ENCODE peak calls at places on chromosomes 4 and X, in nine cellular contexts. One of them, this sample, is unnamed.

GRCh38 chr4:15434086-15434485 is 6.3 kb downstream of the C1QTNF7 start:
- DNase-seq in LNCaP clone FGC: no peak
- DNase-seq in stimulated activated CD4-positive, alpha-beta T cell treated with anti-CD3 and anti-CD28 coated beads, Interleukin-2, amount 100 ng/mL, for 48 hours: no peak
- DNase-seq in right atrium auricular region: no peak
- DNase-seq in midbrain: no peak
- DNase-seq in D341Med: no peak
- DNase-seq in NCI-H510A treated with DMSO at 0.1 percent for 48 hours: no peak
- DNase-seq in naive thymus-derived CD4-positive, alpha-beta T cell: no peak
- DNase-seq in KBM-7: no peak
- DNase-seq in this sample: no peak

GRCh38 chr4:113436360-113436759 is 325.2 kb downstream of the CAMK2D start:
- DNase-seq in KBM-7: peak; percentile 3
- DNase-seq in NCI-H510A treated with DMSO at 0.1 percent for 48 hours: no peak
- DNase-seq in naive thymus-derived CD4-positive, alpha-beta T cell: no peak
- DNase-seq in midbrain: no peak
- DNase-seq in D341Med: no peak
- DNase-seq in LNCaP clone FGC: no peak
- DNase-seq in right atrium auricular region: no peak
- DNase-seq in stimulated activated CD4-positive, alpha-beta T cell treated with anti-CD3 and anti-CD28 coated beads, Interleukin-2, amount 100 ng/mL, for 48 hours: no peak
- DNase-seq in this sample: no peak

GRCh38 chr4:7861440-7861881 is 78.2 kb downstream of the AFAP1 start:
- DNase-seq in LNCaP clone FGC: no peak
- DNase-seq in right atrium auricular region: no peak
- DNase-seq in stimulated activated CD4-positive, alpha-beta T cell treated with anti-CD3 and anti-CD28 coated beads, Interleukin-2, amount 100 ng/mL, for 48 hours: no peak
- DNase-seq in KBM-7: no peak
- DNase-seq in naive thymus-derived CD4-positive, alpha-beta T cell: no peak
- DNase-seq in NCI-H510A treated with DMSO at 0.1 percent for 48 hours: no peak
- DNase-seq in midbrain: no peak
- DNase-seq in D341Med: no peak
- DNase-seq in this sample: no peak

GRCh38 chrX:153476628-153477027 is 6.3 kb upstream of the HAUS7 start:
- DNase-seq in midbrain: peak; percentile 4
- DNase-seq in right atrium auricular region: no peak
- DNase-seq in KBM-7: no peak
- DNase-seq in stimulated activated CD4-positive, alpha-beta T cell treated with anti-CD3 and anti-CD28 coated beads, Interleukin-2, amount 100 ng/mL, for 48 hours: no peak
- DNase-seq in D341Med: peak; percentile 66
- DNase-seq in LNCaP clone FGC: no peak
- DNase-seq in NCI-H510A treated with DMSO at 0.1 percent for 48 hours: no peak
- DNase-seq in naive thymus-derived CD4-positive, alpha-beta T cell: no peak
- DNase-seq in this sample: no peak

GRCh38 chr4:107956011-107956410 is 24.7 kb downstream of the CYP2U1 start:
- DNase-seq in stimulated activated CD4-positive, alpha-beta T cell treated with anti-CD3 and anti-CD28 coated beads, Interleukin-2, amount 100 ng/mL, for 48 hours: no peak
- DNase-seq in naive thymus-derived CD4-positive, alpha-beta T cell: no peak
- DNase-seq in right atrium auricular region: no peak
- DNase-seq in KBM-7: no peak
- DNase-seq in NCI-H510A treated with DMSO at 0.1 percent for 48 hours: no peak
- DNase-seq in midbrain: no peak
- DNase-seq in LNCaP clone FGC: no peak
- DNase-seq in D341Med: no peak
- DNase-seq in this sample: no peak

GRCh38 chr4:7235030-7235380 is 42.7 kb downstream of the SORCS2 start:
- DNase-seq in right atrium auricular region: no peak
- DNase-seq in KBM-7: no peak
- DNase-seq in NCI-H510A treated with DMSO at 0.1 percent for 48 hours: no peak
- DNase-seq in stimulated activated CD4-positive, alpha-beta T cell treated with anti-CD3 and anti-CD28 coated beads, Interleukin-2, amount 100 ng/mL, for 48 hours: no peak
- DNase-seq in LNCaP clone FGC: no peak
- DNase-seq in midbrain: no peak
- DNase-seq in D341Med: no peak
- DNase-seq in naive thymus-derived CD4-positive, alpha-beta T cell: no peak
- DNase-seq in this sample: no peak

GRCh38 chr4:182829196-182829595 is 88.0 kb downstream of the DCTD start:
- DNase-seq in NCI-H510A treated with DMSO at 0.1 percent for 48 hours: no peak
- DNase-seq in naive thymus-derived CD4-positive, alpha-beta T cell: no peak
- DNase-seq in LNCaP clone FGC: no peak
- DNase-seq in midbrain: no peak
- DNase-seq in right atrium auricular region: no peak
- DNase-seq in KBM-7: no peak
- DNase-seq in D341Med: no peak
- DNase-seq in stimulated activated CD4-positive, alpha-beta T cell treated with anti-CD3 and anti-CD28 coated beads, Interleukin-2, amount 100 ng/mL, for 48 hours: no peak
- DNase-seq in this sample: no peak

GRCh38 chr4:123397276-123398150 is 918 bp downstream of the SPRY1 start:
- DNase-seq in stimulated activated CD4-positive, alpha-beta T cell treated with anti-CD3 and anti-CD28 coated beads, Interleukin-2, amount 100 ng/mL, for 48 hours: no peak
- DNase-seq in D341Med: peak; percentile 71
- DNase-seq in NCI-H510A treated with DMSO at 0.1 percent for 48 hours: peak; percentile 31
- DNase-seq in midbrain: no peak
- DNase-seq in naive thymus-derived CD4-positive, alpha-beta T cell: peak; percentile 18
- DNase-seq in LNCaP clone FGC: no peak
- DNase-seq in right atrium auricular region: no peak
- DNase-seq in KBM-7: peak; percentile 60
- DNase-seq in this sample: peak; percentile 43

GRCh38 chr4:1305781-1306455 is 16.2 kb downstream of the MAEA start:
- DNase-seq in right atrium auricular region: no peak
- DNase-seq in LNCaP clone FGC: no peak
- DNase-seq in D341Med: peak; percentile 29
- DNase-seq in KBM-7: no peak
- DNase-seq in naive thymus-derived CD4-positive, alpha-beta T cell: no peak
- DNase-seq in NCI-H510A treated with DMSO at 0.1 percent for 48 hours: no peak
- DNase-seq in stimulated activated CD4-positive, alpha-beta T cell treated with anti-CD3 and anti-CD28 coated beads, Interleukin-2, amount 100 ng/mL, for 48 hours: no peak
- DNase-seq in midbrain: no peak
- DNase-seq in this sample: peak; percentile 67

GRCh38 chr4:130403221-130403620 is 1307.3 kb downstream of the C4orf33 start:
- DNase-seq in KBM-7: no peak
- DNase-seq in LNCaP clone FGC: no peak
- DNase-seq in stimulated activated CD4-positive, alpha-beta T cell treated with anti-CD3 and anti-CD28 coated beads, Interleukin-2, amount 100 ng/mL, for 48 hours: no peak
- DNase-seq in midbrain: no peak
- DNase-seq in NCI-H510A treated with DMSO at 0.1 percent for 48 hours: no peak
- DNase-seq in right atrium auricular region: no peak
- DNase-seq in naive thymus-derived CD4-positive, alpha-beta T cell: no peak
- DNase-seq in D341Med: no peak
- DNase-seq in this sample: no peak

GRCh38 chrX:132940727-132941162 is 17.7 kb downstream of the HS6ST2 start:
- DNase-seq in KBM-7: no peak
- DNase-seq in NCI-H510A treated with DMSO at 0.1 percent for 48 hours: no peak
- DNase-seq in right atrium auricular region: no peak
- DNase-seq in D341Med: peak; percentile 27
- DNase-seq in midbrain: no peak
- DNase-seq in stimulated activated CD4-positive, alpha-beta T cell treated with anti-CD3 and anti-CD28 coated beads, Interleukin-2, amount 100 ng/mL, for 48 hours: no peak
- DNase-seq in LNCaP clone FGC: no peak
- DNase-seq in naive thymus-derived CD4-positive, alpha-beta T cell: no peak
- DNase-seq in this sample: no peak

GRCh38 chrX:107742754-107743191 is 32.8 kb downstream of the TSC22D3 start:
- DNase-seq in D341Med: no peak
- DNase-seq in NCI-H510A treated with DMSO at 0.1 percent for 48 hours: no peak
- DNase-seq in naive thymus-derived CD4-positive, alpha-beta T cell: no peak
- DNase-seq in stimulated activated CD4-positive, alpha-beta T cell treated with anti-CD3 and anti-CD28 coated beads, Interleukin-2, amount 100 ng/mL, for 48 hours: no peak
- DNase-seq in KBM-7: peak; percentile 14
- DNase-seq in midbrain: no peak
- DNase-seq in right atrium auricular region: no peak
- DNase-seq in LNCaP clone FGC: no peak
- DNase-seq in this sample: no peak

GRCh38 chr4:10164877-10165283 is 48.3 kb upstream of the WDR1 start:
- DNase-seq in stimulated activated CD4-positive, alpha-beta T cell treated with anti-CD3 and anti-CD28 coated beads, Interleukin-2, amount 100 ng/mL, for 48 hours: peak; percentile 19
- DNase-seq in LNCaP clone FGC: peak; percentile 27
- DNase-seq in NCI-H510A treated with DMSO at 0.1 percent for 48 hours: peak; percentile 3
- DNase-seq in KBM-7: peak; percentile 64
- DNase-seq in right atrium auricular region: no peak
- DNase-seq in D341Med: peak; percentile 55
- DNase-seq in midbrain: peak; percentile 41
- DNase-seq in naive thymus-derived CD4-positive, alpha-beta T cell: no peak
- DNase-seq in this sample: no peak

GRCh38 chr4:752196-752861 is 46.7 kb downstream of the PCGF3 start:
- DNase-seq in naive thymus-derived CD4-positive, alpha-beta T cell: no peak
- DNase-seq in KBM-7: no peak
- DNase-seq in D341Med: no peak
- DNase-seq in right atrium auricular region: no peak
- DNase-seq in stimulated activated CD4-positive, alpha-beta T cell treated with anti-CD3 and anti-CD28 coated beads, Interleukin-2, amount 100 ng/mL, for 48 hours: no peak
- DNase-seq in midbrain: no peak
- DNase-seq in NCI-H510A treated with DMSO at 0.1 percent for 48 hours: no peak
- DNase-seq in LNCaP clone FGC: no peak
- DNase-seq in this sample: no peak

GRCh38 chrX:76439188-76439587 is 11.7 kb downstream of the MAGEE1 start:
- DNase-seq in stimulated activated CD4-positive, alpha-beta T cell treated with anti-CD3 and anti-CD28 coated beads, Interleukin-2, amount 100 ng/mL, for 48 hours: no peak
- DNase-seq in naive thymus-derived CD4-positive, alpha-beta T cell: no peak
- DNase-seq in KBM-7: peak; percentile 24
- DNase-seq in right atrium auricular region: no peak
- DNase-seq in LNCaP clone FGC: no peak
- DNase-seq in midbrain: no peak
- DNase-seq in NCI-H510A treated with DMSO at 0.1 percent for 48 hours: no peak
- DNase-seq in D341Med: no peak
- DNase-seq in this sample: no peak

GRCh38 chrX:134258202-134258601 is 21.2 kb downstream of the CCDC160 start:
- DNase-seq in D341Med: no peak
- DNase-seq in KBM-7: no peak
- DNase-seq in LNCaP clone FGC: no peak
- DNase-seq in stimulated activated CD4-positive, alpha-beta T cell treated with anti-CD3 and anti-CD28 coated beads, Interleukin-2, amount 100 ng/mL, for 48 hours: no peak
- DNase-seq in midbrain: no peak
- DNase-seq in NCI-H510A treated with DMSO at 0.1 percent for 48 hours: no peak
- DNase-seq in right atrium auricular region: no peak
- DNase-seq in naive thymus-derived CD4-positive, alpha-beta T cell: no peak
- DNase-seq in this sample: no peak

GRCh38 chrX:67613366-67613765 is 69.5 kb downstream of the AR start:
- DNase-seq in NCI-H510A treated with DMSO at 0.1 percent for 48 hours: no peak
- DNase-seq in LNCaP clone FGC: no peak
- DNase-seq in midbrain: no peak
- DNase-seq in right atrium auricular region: no peak
- DNase-seq in stimulated activated CD4-positive, alpha-beta T cell treated with anti-CD3 and anti-CD28 coated beads, Interleukin-2, amount 100 ng/mL, for 48 hours: no peak
- DNase-seq in naive thymus-derived CD4-positive, alpha-beta T cell: no peak
- DNase-seq in D341Med: no peak
- DNase-seq in KBM-7: no peak
- DNase-seq in this sample: no peak

GRCh38 chrX:68500105-68500504 is 1.3 kb downstream of the YIPF6 start:
- DNase-seq in naive thymus-derived CD4-positive, alpha-beta T cell: no peak
- DNase-seq in LNCaP clone FGC: no peak
- DNase-seq in NCI-H510A treated with DMSO at 0.1 percent for 48 hours: no peak
- DNase-seq in stimulated activated CD4-positive, alpha-beta T cell treated with anti-CD3 and anti-CD28 coated beads, Interleukin-2, amount 100 ng/mL, for 48 hours: no peak
- DNase-seq in midbrain: no peak
- DNase-seq in KBM-7: no peak
- DNase-seq in right atrium auricular region: no peak
- DNase-seq in D341Med: no peak
- DNase-seq in this sample: no peak

GRCh38 chr4:56737666-56738065 is 56.6 kb upstream of the HOPX start:
- DNase-seq in midbrain: no peak
- DNase-seq in KBM-7: no peak
- DNase-seq in NCI-H510A treated with DMSO at 0.1 percent for 48 hours: peak; percentile 59
- DNase-seq in stimulated activated CD4-positive, alpha-beta T cell treated with anti-CD3 and anti-CD28 coated beads, Interleukin-2, amount 100 ng/mL, for 48 hours: no peak
- DNase-seq in naive thymus-derived CD4-positive, alpha-beta T cell: no peak
- DNase-seq in LNCaP clone FGC: no peak
- DNase-seq in right atrium auricular region: no peak
- DNase-seq in D341Med: no peak
- DNase-seq in this sample: no peak

GRCh38 chr4:37590016-37590415 is 96.2 kb downstream of the RELL1 start:
- DNase-seq in NCI-H510A treated with DMSO at 0.1 percent for 48 hours: peak; percentile 34
- DNase-seq in D341Med: no peak
- DNase-seq in LNCaP clone FGC: no peak
- DNase-seq in KBM-7: no peak
- DNase-seq in midbrain: no peak
- DNase-seq in naive thymus-derived CD4-positive, alpha-beta T cell: no peak
- DNase-seq in right atrium auricular region: no peak
- DNase-seq in stimulated activated CD4-positive, alpha-beta T cell treated with anti-CD3 and anti-CD28 coated beads, Interleukin-2, amount 100 ng/mL, for 48 hours: no peak
- DNase-seq in this sample: no peak

GRCh38 chr4:171846232-171846631 is 33.0 kb downstream of the GALNTL6 start:
- DNase-seq in midbrain: peak; percentile 15
- DNase-seq in NCI-H510A treated with DMSO at 0.1 percent for 48 hours: peak; percentile 12
- DNase-seq in KBM-7: peak; percentile 64
- DNase-seq in LNCaP clone FGC: peak; percentile 45
- DNase-seq in naive thymus-derived CD4-positive, alpha-beta T cell: no peak
- DNase-seq in D341Med: peak; percentile 78
- DNase-seq in right atrium auricular region: no peak
- DNase-seq in stimulated activated CD4-positive, alpha-beta T cell treated with anti-CD3 and anti-CD28 coated beads, Interleukin-2, amount 100 ng/mL, for 48 hours: no peak
- DNase-seq in this sample: no peak

GRCh38 chr4:37631551-37631950 is 54.6 kb downstream of the RELL1 start:
- DNase-seq in right atrium auricular region: no peak
- DNase-seq in KBM-7: no peak
- DNase-seq in LNCaP clone FGC: no peak
- DNase-seq in stimulated activated CD4-positive, alpha-beta T cell treated with anti-CD3 and anti-CD28 coated beads, Interleukin-2, amount 100 ng/mL, for 48 hours: no peak
- DNase-seq in midbrain: no peak
- DNase-seq in naive thymus-derived CD4-positive, alpha-beta T cell: no peak
- DNase-seq in D341Med: no peak
- DNase-seq in NCI-H510A treated with DMSO at 0.1 percent for 48 hours: no peak
- DNase-seq in this sample: no peak

GRCh38 chr4:80308466-80308822 is 27.1 kb upstream of the CFAP299 start:
- DNase-seq in right atrium auricular region: no peak
- DNase-seq in KBM-7: no peak
- DNase-seq in midbrain: no peak
- DNase-seq in naive thymus-derived CD4-positive, alpha-beta T cell: no peak
- DNase-seq in D341Med: peak; percentile 29
- DNase-seq in NCI-H510A treated with DMSO at 0.1 percent for 48 hours: no peak
- DNase-seq in LNCaP clone FGC: no peak
- DNase-seq in stimulated activated CD4-positive, alpha-beta T cell treated with anti-CD3 and anti-CD28 coated beads, Interleukin-2, amount 100 ng/mL, for 48 hours: no peak
- DNase-seq in this sample: no peak

This sample was measured in CD4-positive, alpha-beta memory T cell.